ENCODE peak calls at places on chromosomes 6 and 20, in five cellular contexts. M, J, H, D and T are unnamed samples.

GRCh38 chr6:70310063-70310694 is 7.3 kb upstream of the COL9A1 start:
- DNase-seq in M (peak), J (peak), H (peak), D (no peak), T (peak)

GRCh38 chr6:130020106-130020851 is 1.9 kb downstream of the L3MBTL3 start:
- DNase-seq in M (no peak), J (no peak), H (peak), D (peak), T (no peak)

GRCh38 chr20:9068232-9068781 is 580 bp upstream of the PLCB4 start:
- DNase-seq in M (peak), J (peak), H (peak), D (no peak), T (no peak)

GRCh38 chr6:10305740-10306423 is 109.0 kb downstream of the TFAP2A start:
- DNase-seq in M (peak), J (peak), H (no peak), D (no peak), T (no peak)

GRCh38 chr20:57061058-57061900 is 205.2 kb downstream of the BMP7 start:
- DNase-seq in M (peak), J (peak), H (peak), D (no peak), T (no peak)

GRCh38 chr6:151317206-151317994 is 74.0 kb downstream of the ZBTB2 start:
- DNase-seq in M (peak), J (peak), H (no peak), D (no peak), T (no peak)

GRCh38 chr6:105793132-105793531 is 293.0 kb upstream of the PRDM1 start:
- DNase-seq in M (peak), J (peak), H (no peak), D (no peak), T (no peak)

GRCh38 chr6:142207265-142207877 is 60.3 kb downstream of the VTA1 start:
- DNase-seq in M (peak), J (peak), H (peak), D (peak), T (peak)

GRCh38 chr6:47423087-47423486 is 54.5 kb upstream of the CD2AP start:
- DNase-seq in M (peak), J (no peak), H (no peak), D (no peak), T (no peak)

GRCh38 chr6:70094156-70094555 is 208.7 kb downstream of the COL9A1 start:
- DNase-seq in M (no peak), J (no peak), H (no peak), D (no peak), T (no peak)

GRCh38 chr20:4299773-4300172 is 284.4 kb upstream of the RNF24 start:
- DNase-seq in M (no peak), J (no peak), H (no peak), D (no peak), T (no peak)

GRCh38 chr20:50670126-50670862 is 21.0 kb downstream of the RIPOR3 start:
- DNase-seq in M (peak), J (peak), H (no peak), D (no peak), T (no peak)

GRCh38 chr6:161272600-161273355 is 1.1 kb downstream of the AGPAT4 start:
- DNase-seq in M (no peak), J (peak), H (no peak), D (no peak), T (no peak)

GRCh38 chr20:49979030-49979832 is 3.5 kb upstream of the SNAI1 start:
- DNase-seq in M (peak), J (no peak), H (no peak), D (no peak), T (no peak)

GRCh38 chr6:124795879-124796838 is 166.1 kb upstream of the RNF217 start:
- DNase-seq in M (peak), J (peak), H (peak), D (peak), T (no peak)

GRCh38 chr6:5499644-5500306 is 238.5 kb downstream of the FARS2 start:
- DNase-seq in M (peak), J (peak), H (no peak), D (no peak), T (no peak)

GRCh38 chr6:5729813-5730212 is 276.9 kb downstream of the NRN1 start:
- DNase-seq in M (no peak), J (no peak), H (no peak), D (no peak), T (no peak)

GRCh38 chr6:32954983-32955802 is 2.3 kb upstream of the HLA-DMA start:
- DNase-seq in M (peak), J (peak), H (no peak), D (no peak), T (no peak)

GRCh38 chr6:31575335-31575901 is at the start of gene TNF:
- DNase-seq in M (no peak), J (peak), H (no peak), D (peak), T (no peak)

GRCh38 chr6:91879346-91879995 is 1292.6 kb upstream of the MAP3K7 start:
- DNase-seq in M (peak), J (peak), H (no peak), D (no peak), T (no peak)

GRCh38 chr20:59159091-59159821 is 4.4 kb upstream of the ZNF831 start:
- DNase-seq in M (peak), J (no peak), H (no peak), D (no peak), T (no peak)

GRCh38 chr6:156783958-156784357 is 6.8 kb downstream of the ARID1B start:
- DNase-seq in M (no peak), J (no peak), H (no peak), D (no peak), T (no peak)

GRCh38 chr6:148080311-148080710 is 262.3 kb upstream of the SASH1 start:
- DNase-seq in M (no peak), J (no peak), H (no peak), D (no peak), T (no peak)

GRCh38 chr6:157823001-157823522 is at the start of gene SNX9:
- DNase-seq in M (peak), J (peak), H (peak), D (peak), T (peak)

GRCh38 chr6:30557683-30557981 is 537 bp downstream of the PRR3 start:
- DNase-seq in M (peak), J (no peak), H (no peak), D (no peak), T (no peak)

GRCh38 chr20:22836211-22836610 is 198.9 kb upstream of the SSTR4 start:
- DNase-seq in M (peak), J (peak), H (no peak), D (no peak), T (no peak)

GRCh38 chr6:41467106-41467505 is 79.1 kb upstream of the FOXP4 start:
- DNase-seq in M (no peak), J (no peak), H (no peak), D (no peak), T (no peak)

GRCh38 chr6:13434455-13434775 is 53.0 kb downstream of the GFOD1 start:
- DNase-seq in M (no peak), J (no peak), H (no peak), D (no peak), T (no peak)

GRCh38 chr6:47097092-47097945 is 55.2 kb upstream of the ADGRF1 start:
- DNase-seq in M (peak), J (peak), H (peak), D (peak), T (peak)

GRCh38 chr20:62900052-62900691 is 26.1 kb downstream of the DIDO1 start:
- DNase-seq in M (peak), J (peak), H (peak), D (peak), T (no peak)
- TF ChIP-seq CTCF in M (peak), J (peak), H (peak), D (peak), T (peak)

GRCh38 chr6:57177545-57178225 is 5.6 kb downstream of the BAG2 start:
- DNase-seq in M (no peak), J (no peak), H (no peak), D (no peak), T (no peak)
- H3K4me3 ChIP-seq in M (no peak), J (no peak), H (no peak), D (no peak), T (no peak)

GRCh38 chr20:33667245-33668086 is 723 bp downstream of the ACTL10 start:
- DNase-seq in M (peak), J (peak), H (peak), D (peak), T (peak)
- TF ChIP-seq CTCF in M (no peak), J (no peak), H (no peak), D (no peak), T (peak)

GRCh38 chr20:35556871-35557270 is 15.0 kb downstream of the ERGIC3 start:
- DNase-seq in M (no peak), J (no peak), H (no peak), D (no peak), T (no peak)
- H3K4me3 ChIP-seq in M (no peak), J (no peak), H (no peak), D (no peak), T (no peak)

GRCh38 chr20:38725458-38725958 is 1.2 kb downstream of the SLC32A1 start:
- DNase-seq in M (no peak), J (no peak), H (no peak), D (no peak), T (no peak)

GRCh38 chr20:38725959-38726848 is 1.9 kb downstream of the SLC32A1 start:
- DNase-seq in M (peak), J (peak), H (no peak), D (no peak), T (no peak)

GRCh38 chr20:38723069-38723981 is 961 bp upstream of the SLC32A1 start:
- DNase-seq in M (no peak), J (no peak), H (no peak), D (no peak), T (no peak)

GRCh38 chr20:38723982-38724602 is at the start of gene SLC32A1:
- DNase-seq in M (no peak), J (no peak), H (no peak), D (no peak), T (no peak)

GRCh38 chr20:38724603-38725457 is 544 bp downstream of the SLC32A1 start:
- DNase-seq in M (no peak), J (no peak), H (no peak), D (no peak), T (no peak)
- TF ChIP-seq CTCF in M (peak), J (no peak), H (no peak), D (no peak), T (no peak)